ENCODE peak calls at places on chromosome 18, in four cellular contexts. A, P, R and V are unnamed samples.

GRCh38 chr18:55737266-55737665 is 149.3 kb upstream of the TCF4 start:
- DNase-seq in A (no peak), R (no peak), P (no peak), V (no peak)

GRCh38 chr18:73975266-73975665 is 172.4 kb downstream of the FBXO15 start:
- DNase-seq in R (no peak), A (no peak), P (no peak), V (no peak)

GRCh38 chr18:55529581-55529980 is 58.4 kb downstream of the TCF4 start:
- DNase-seq in P (no peak), R (no peak), A (no peak), V (no peak)

GRCh38 chr18:7174359-7175107 is 56.4 kb upstream of the LRRC30 start:
- DNase-seq in A (no peak), P (no peak), R (no peak), V (peak; percentile 25)

GRCh38 chr18:44895176-44895798 is 214.6 kb downstream of the SETBP1 start:
- DNase-seq in P (peak; percentile 28), R (peak; percentile 15), A (peak; percentile 82), V (peak; percentile 61)

GRCh38 chr18:61398961-61399632 is 65.9 kb downstream of the CDH20 start:
- DNase-seq in P (no peak), A (no peak), R (no peak), V (no peak)

GRCh38 chr18:58615150-58616132 is 13.4 kb downstream of the ALPK2 start:
- DNase-seq in A (peak; percentile 20), R (peak; percentile 67), P (no peak), V (no peak)

GRCh38 chr18:40877096-40877495 is 1077.9 kb upstream of the PIK3C3 start:
- DNase-seq in A (no peak), P (no peak), R (no peak), V (no peak)

GRCh38 chr18:48336332-48336731 is 72.9 kb downstream of the ZBTB7C start:
- DNase-seq in P (no peak), R (no peak), A (no peak), V (no peak)

GRCh38 chr18:74826560-74826959 is 228.9 kb downstream of the ZNF407 start:
- DNase-seq in P (no peak), R (no peak), A (no peak), V (no peak)

GRCh38 chr18:998976-999375 is 94.3 kb downstream of the ADCYAP1 start:
- DNase-seq in P (no peak), A (no peak), R (no peak), V (no peak)

GRCh38 chr18:78069784-78070664 is 820.4 kb downstream of the GALR1 start:
- DNase-seq in A (no peak), R (no peak), P (peak; percentile 22), V (no peak)

GRCh38 chr18:28087173-28087563 is 89.8 kb downstream of the CDH2 start:
- DNase-seq in R (no peak), A (no peak), P (no peak), V (no peak)

GRCh38 chr18:59210311-59210710 is 9.6 kb upstream of the GRP start:
- DNase-seq in P (no peak), A (no peak), R (no peak), V (no peak)

GRCh38 chr18:44036500-44036899 is 644.2 kb upstream of the SETBP1 start:
- DNase-seq in A (no peak), R (no peak), P (peak; percentile 17), V (no peak)

GRCh38 chr18:10062292-10062940 is 148.6 kb downstream of the VAPA start:
- DNase-seq in P (no peak), A (no peak), R (no peak), V (no peak)

GRCh38 chr18:52694804-52695203 is 354.8 kb downstream of the DCC start:
- DNase-seq in A (no peak), P (no peak), R (no peak), V (peak; percentile 14)

GRCh38 chr18:39487932-39488331 is 1922.3 kb upstream of the CELF4 start:
- DNase-seq in A (no peak), P (no peak), R (no peak), V (no peak)

GRCh38 chr18:24530630-24531111 is 70.2 kb downstream of the HRH4 start:
- DNase-seq in A (no peak), R (no peak), P (no peak), V (peak; percentile 32)

GRCh38 chr18:24173997-24174396 is 35.1 kb downstream of the CABYR start:
- DNase-seq in P (no peak), A (no peak), R (no peak), V (no peak)

GRCh38 chr18:46096651-46097300 is 1.3 kb downstream of the ATP5F1A start:
- DNase-seq in A (peak; percentile 41), P (no peak), R (no peak), V (no peak)

GRCh38 chr18:57131782-57132181 is 15.1 kb upstream of the BOD1L2 start:
- DNase-seq in R (no peak), P (no peak), A (peak; percentile 30), V (no peak)

GRCh38 chr18:77366725-77367641 is 117.3 kb downstream of the GALR1 start:
- DNase-seq in R (no peak), P (no peak), A (peak; percentile 64), V (no peak)

GRCh38 chr18:8936646-8937045 is 165.9 kb upstream of the NDUFV2 start:
- DNase-seq in A (no peak), R (no peak), P (no peak), V (no peak)
- TF ChIP-seq CTCF in A (no peak), R (no peak), P (no peak), V (no peak)

DNA sequence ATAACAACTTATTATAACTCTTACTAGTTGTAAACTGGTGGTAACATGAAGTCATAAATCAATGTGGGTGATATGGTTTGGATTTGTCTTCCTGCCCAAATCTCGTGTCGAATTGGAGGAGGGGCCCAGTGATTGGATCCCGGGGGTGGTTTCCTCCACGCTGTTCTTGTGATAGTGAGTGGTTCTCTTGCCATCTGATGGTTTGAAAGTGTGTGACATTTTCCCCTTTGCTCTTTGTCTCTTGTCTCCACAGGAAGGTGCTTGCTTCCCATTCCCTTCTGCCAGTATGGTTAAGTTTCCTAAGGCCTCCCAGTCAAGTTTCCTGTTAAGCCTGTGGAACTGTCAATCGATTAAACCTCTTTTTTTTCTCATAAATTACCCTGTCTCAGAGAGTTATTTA is 321.6 kb downstream of the DSEL start:
- DNase-seq in P (no peak), R (no peak), A (no peak), V (no peak)
- TF ChIP-seq CTCF in P (no peak), R (no peak), A (no peak), V (no peak)

GRCh38 chr18:31614044-31614443 is 22.4 kb downstream of the TTR start:
- DNase-seq in R (no peak), A (no peak), P (no peak), V (no peak)

GRCh38 chr18:31611511-31611910 is 19.8 kb downstream of the TTR start:
- DNase-seq in P (no peak), A (no peak), R (no peak), V (no peak)

GRCh38 chr18:31612124-31612523 is 20.4 kb downstream of the TTR start:
- DNase-seq in R (no peak), A (no peak), P (no peak), V (no peak)

GRCh38 chr18:31609886-31610646 is 18.4 kb downstream of the TTR start:
- DNase-seq in R (no peak), A (no peak), P (no peak), V (no peak)

GRCh38 chr18:31610841-31611240 is 19.2 kb downstream of the TTR start:
- DNase-seq in P (no peak), R (no peak), A (peak; percentile 45), V (peak; percentile 31)
- TF ChIP-seq CTCF in P (peak; percentile 41), R (no peak), A (peak; percentile 35), V (peak; percentile 37)

GRCh38 chr18:3442894-3443293 is 7.1 kb upstream of the TGIF1 start:
- DNase-seq in R (no peak), P (no peak), A (no peak), V (no peak)

GRCh38 chr18:3447035-3447894 is 2.7 kb upstream of the TGIF1 start:
- DNase-seq in A (no peak), P (peak; percentile 27), R (no peak), V (peak; percentile 43)

GRCh38 chr18:3440340-3440739 is 9.6 kb upstream of the TGIF1 start:
- DNase-seq in A (no peak), R (no peak), P (no peak), V (no peak)

GRCh38 chr18:3444954-3445353 is 5.0 kb upstream of the TGIF1 start:
- DNase-seq in A (no peak), R (no peak), P (no peak), V (no peak)

DNA sequence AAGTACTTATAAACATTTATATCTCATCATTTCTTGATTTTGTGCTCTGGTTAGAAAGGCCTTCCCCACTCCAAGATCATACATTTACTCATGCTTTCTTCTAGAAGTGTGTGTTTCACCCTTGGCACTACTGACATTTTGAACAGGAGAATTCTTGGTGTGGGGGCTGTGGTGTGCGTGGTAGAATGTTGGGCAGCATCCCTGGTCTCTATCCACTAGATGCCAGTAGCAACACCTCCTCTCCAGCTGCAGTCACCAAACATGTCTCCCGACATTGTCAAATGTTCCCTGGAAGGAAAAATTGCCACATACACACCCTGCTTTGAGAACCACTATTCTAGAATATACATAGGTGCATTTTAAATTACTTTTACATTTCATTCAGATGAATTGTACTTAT is 8.7 kb upstream of the TGIF1 start:
- DNase-seq in R (no peak), P (no peak), A (peak; percentile 25), V (peak; percentile 53)
- TF ChIP-seq CTCF in R (no peak), P (peak; percentile 55), A (no peak), V (peak; percentile 22)

GRCh38 chr18:35049111-35050003 is 8.1 kb downstream of the MAPRE2 start:
- DNase-seq in A (no peak), R (no peak), P (no peak), V (no peak)

GRCh38 chr18:35050004-35050623 is 8.9 kb downstream of the MAPRE2 start:
- DNase-seq in R (no peak), A (no peak), P (no peak), V (no peak)

GRCh38 chr18:35050638-35051287 is 9.6 kb downstream of the MAPRE2 start:
- DNase-seq in R (no peak), P (no peak), A (no peak), V (no peak)

GRCh38 chr18:35054401-35054800 is 13.2 kb downstream of the MAPRE2 start:
- DNase-seq in P (no peak), R (no peak), A (no peak), V (no peak)

GRCh38 chr18:35051978-35052377 is 10.8 kb downstream of the MAPRE2 start:
- DNase-seq in R (no peak), A (no peak), P (no peak), V (no peak)
- TF ChIP-seq CTCF in R (no peak), A (no peak), P (no peak), V (no peak)